ENCODE peak calls at places on chromosomes 3 and 15, in ten cellular contexts. L is PC-3; N is cardiac fibroblast; O is transverse colon; U is CD8-positive, alpha-beta T cell; G is IMR-90; C is neural progenitor cell; V is tibial artery; D is GM12865; R is fibroblast of pulmonary artery. M is an unnamed sample.
A peak's percentile ranks its signal among the peaks of the same experiment; 100 is the strongest.

GRCh38 chr15:27956285-27956684 is 142.8 kb downstream of the OCA2 start:
- DNase-seq in U (no peak), G (no peak), N (no peak), L (no peak), R (no peak), D (no peak), C (no peak), V (no peak), O (no peak), M (no peak)

GRCh38 chr3:19891740-19892139 is 42.3 kb downstream of the EFHB start:
- DNase-seq in D (no peak), G (peak; percentile 61), V (no peak), L (peak; percentile 58), C (no peak), R (peak; percentile 6), O (peak; percentile 16), N (peak; percentile 61), U (no peak), M (no peak)

GRCh38 chr3:192899540-192899982 is 18.1 kb downstream of the MB21D2 start:
- DNase-seq in D (peak; percentile 48), L (peak; percentile 82), R (peak; percentile 79), U (no peak), N (peak; percentile 97), C (no peak), V (no peak), O (no peak), G (peak; percentile 91), M (peak; percentile 67)

GRCh38 chr3:138034918-138035317 is 25.0 kb downstream of the CLDN18 start:
- DNase-seq in G (no peak), L (peak; percentile 16), C (no peak), O (no peak), N (no peak), R (no peak), U (no peak), V (no peak), D (peak; percentile 55), M (no peak)

GRCh38 chr3:71581451-71581980 is 2.0 kb downstream of the FOXP1 start:
- DNase-seq in C (peak; percentile 65), L (peak; percentile 37), V (peak; percentile 43), O (peak; percentile 40), G (no peak), U (no peak), N (peak; percentile 33), R (no peak), D (no peak), M (no peak)

GRCh38 chr3:127457094-127457475 is 133.4 kb downstream of the TPRA1 start:
- DNase-seq in U (no peak), V (peak; percentile 25), N (peak; percentile 65), L (peak; percentile 51), C (peak; percentile 73), D (no peak), G (peak; percentile 60), R (peak; percentile 80), O (peak; percentile 13), M (peak; percentile 18)

GRCh38 chr3:7874116-7874515 is 627.5 kb upstream of the LMCD1 start:
- DNase-seq in N (peak; percentile 18), O (no peak), G (no peak), U (no peak), C (no peak), V (no peak), R (peak; percentile 55), D (no peak), L (no peak), M (no peak)

GRCh38 chr15:71638876-71639275 is 171.5 kb upstream of the NR2E3 start:
- DNase-seq in V (no peak), L (no peak), O (no peak), G (no peak), R (no peak), D (no peak), N (no peak), U (no peak), C (no peak), M (no peak)

GRCh38 chr3:62233065-62233464 is 140.3 kb downstream of the FEZF2 start:
- DNase-seq in N (no peak), R (no peak), O (no peak), D (no peak), U (no peak), G (no peak), C (peak; percentile 34), V (no peak), L (no peak), M (no peak)

GRCh38 chr3:62241279-62241678 is 132.1 kb downstream of the FEZF2 start:
- DNase-seq in L (no peak), U (no peak), N (no peak), C (no peak), D (no peak), V (no peak), R (no peak), G (no peak), O (no peak), M (no peak)

GRCh38 chr3:62238431-62238830 is 134.9 kb downstream of the FEZF2 start:
- DNase-seq in O (no peak), L (no peak), C (no peak), G (no peak), R (no peak), N (no peak), D (no peak), V (no peak), U (no peak), M (no peak)

GRCh38 chr3:62238003-62238402 is 135.3 kb downstream of the FEZF2 start:
- DNase-seq in G (no peak), O (no peak), L (no peak), R (no peak), N (no peak), V (no peak), D (peak; percentile 18), C (no peak), U (no peak), M (no peak)

DNA sequence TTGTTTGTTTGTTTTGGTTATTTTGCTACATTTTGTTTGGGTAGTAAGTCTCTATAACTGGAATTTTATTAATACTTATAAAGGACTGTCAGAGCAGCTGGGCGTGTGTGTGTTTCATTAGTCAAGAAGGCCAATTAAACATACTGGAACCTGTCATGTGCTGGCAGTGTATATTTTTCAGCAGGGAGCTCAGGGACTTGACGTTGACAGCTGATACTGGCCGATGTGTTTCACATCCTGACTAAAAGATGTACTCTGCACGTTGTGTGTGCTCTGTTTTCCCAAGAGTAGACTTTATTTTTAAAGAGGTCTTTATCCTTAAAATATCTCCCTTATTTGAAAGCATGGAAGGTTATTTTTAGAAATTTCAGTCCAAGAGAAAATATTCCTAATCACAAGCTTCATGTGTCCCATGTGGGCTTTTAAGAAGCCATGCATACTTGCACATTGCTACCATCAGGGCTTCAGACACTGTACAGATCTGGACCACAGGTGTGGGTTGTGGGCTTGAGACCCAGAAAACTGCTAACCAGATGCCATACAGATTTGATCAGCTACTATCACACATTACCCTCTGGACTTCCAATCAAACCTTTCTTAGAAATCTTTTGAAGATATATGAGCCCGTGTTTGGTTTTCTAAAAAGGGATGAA is 135.9 kb downstream of the FEZF2 start:
- DNase-seq in R (no peak), D (no peak), N (no peak), U (no peak), G (no peak), V (no peak), L (no peak), C (no peak), O (no peak), M (no peak)
- TF ChIP-seq CTCF in R (no peak), D (no peak), N (no peak), U (no peak), G (no peak), V (no peak), L (no peak), C (no peak), O (no peak), M (no peak)

GRCh38 chr15:58066042-58066867 is 744 bp upstream of the ALDH1A2 start:
- DNase-seq in G (peak; percentile 4), O (peak; percentile 66), C (peak; percentile 86), D (peak; percentile 27), N (peak; percentile 51), V (peak; percentile 30), U (peak; percentile 12), L (peak; percentile 60), R (peak; percentile 57), M (peak; percentile 35)

GRCh38 chr15:58065445-58066041 is at the start of gene ALDH1A2:
- DNase-seq in V (peak; percentile 26), O (peak; percentile 8), D (no peak), N (peak; percentile 23), R (no peak), G (no peak), U (no peak), C (peak; percentile 71), L (no peak), M (no peak)

GRCh38 chr15:58064119-58065010 is 1.1 kb downstream of the ALDH1A2 start:
- DNase-seq in D (no peak), U (no peak), C (peak; percentile 40), O (no peak), V (no peak), G (no peak), L (no peak), N (peak; percentile 21), R (peak; percentile 46), M (peak; percentile 11)

GRCh38 chr15:58063612-58064011 is 1.9 kb downstream of the ALDH1A2 start:
- DNase-seq in R (no peak), G (no peak), D (no peak), U (no peak), O (no peak), V (no peak), N (no peak), L (no peak), C (no peak), M (no peak)

GRCh38 chr15:58065011-58065444 is 483 bp downstream of the ALDH1A2 start:
- DNase-seq in R (no peak), U (no peak), O (peak; percentile 8), D (no peak), L (no peak), C (peak; percentile 74), V (no peak), N (peak; percentile 51), G (no peak), M (peak; percentile 12)
- H3K4me3 ChIP-seq in R (peak overlapping the region; percentile 52), U (no peak overlapping the region), O (peak overlapping the region; percentile 66), D (no peak overlapping the region), L (no peak overlapping the region), C (peak overlapping the region; percentile 60), V (peak overlapping the region; percentile 39), N (peak overlapping the region; percentile 57), G (no peak overlapping the region), M (peak overlapping the region; percentile 29)

GRCh38 chr15:29820802-29821160 is 1.5 kb downstream of the TJP1 start:
- DNase-seq in D (no peak), C (no peak), R (no peak), V (no peak), U (no peak), L (peak; percentile 33), N (no peak), G (peak; percentile 15), O (no peak), M (no peak)

GRCh38 chr15:29822685-29823459 is 604 bp upstream of the TJP1 start:
- DNase-seq in O (peak; percentile 72), R (peak; percentile 79), U (no peak), L (peak; percentile 67), N (peak; percentile 89), C (peak; percentile 31), G (peak; percentile 83), D (no peak), V (peak; percentile 73), M (peak; percentile 84)

GRCh38 chr15:29822100-29822684 is at the start of gene TJP1:
- DNase-seq in U (no peak), N (peak; percentile 68), C (peak; percentile 94), O (peak; percentile 81), D (no peak), L (peak; percentile 87), G (peak; percentile 74), V (peak; percentile 75), R (peak; percentile 74), M (peak; percentile 77)

GRCh38 chr15:29819979-29820801 is 2.1 kb downstream of the TJP1 start:
- DNase-seq in G (peak; percentile 28), V (no peak), R (no peak), O (no peak), U (no peak), D (no peak), L (peak; percentile 14), N (no peak), C (no peak), M (no peak)

GRCh38 chr15:29821416-29822099 is 710 bp downstream of the TJP1 start:
- DNase-seq in O (peak; percentile 83), C (peak; percentile 87), U (no peak), D (peak; percentile 40), V (peak; percentile 78), L (peak; percentile 84), G (peak; percentile 85), R (peak; percentile 80), N (peak; percentile 83), M (peak; percentile 88)
- TF ChIP-seq CTCF in O (no peak), C (no peak), U (no peak), D (no peak), V (peak; percentile 20), L (peak; percentile 16), G (peak; percentile 41), R (peak; percentile 32), N (peak; percentile 36), M (peak; percentile 34)

GRCh38 chr15:89814112-89814742 is 425 bp downstream of the ANPEP start:
- DNase-seq in U (no peak), N (no peak), V (no peak), G (no peak), L (no peak), C (peak; percentile 33), D (no peak), R (no peak), O (no peak), M (no peak)
- H3K4me3 ChIP-seq in U (no peak overlapping the region), N (peak overlapping the region; percentile 73), V (peak overlapping the region; percentile 49), G (peak overlapping the region; percentile 58), L (peak overlapping the region; percentile 62), C (peak overlapping the region; percentile 64), D (no peak overlapping the region), R (peak overlapping the region; percentile 77), O (peak overlapping the region; percentile 45), M (peak overlapping the region; percentile 86)